ENCODE peak calls at places on chromosomes 11 and 22, in four cellular contexts. T, L, U and B are unnamed samples.

GRCh38 chr11:14644396-14645246 is 1.0 kb downstream of the PDE3B start:
- DNase-seq in T (no peak), U (peak; percentile 28), L (peak; percentile 78), B (peak; percentile 17)

GRCh38 chr22:39292561-39293074 is 26.8 kb downstream of the RPL3 start:
- DNase-seq in T (no peak), L (peak; percentile 90), U (peak; percentile 81), B (no peak)

GRCh38 chr11:48011125-48012050 is 31.0 kb downstream of the PTPRJ start:
- DNase-seq in L (no peak), T (no peak), U (no peak), B (no peak)

GRCh38 chr11:110305169-110306018 is 9.0 kb upstream of the RDX start:
- DNase-seq in L (no peak), U (no peak), T (peak; percentile 48), B (no peak)

GRCh38 chr22:28410050-28410816 is 269.4 kb downstream of the TTC28 start:
- DNase-seq in T (no peak), L (no peak), U (no peak), B (no peak)

GRCh38 chr11:13337986-13338436 is 60.4 kb downstream of the BMAL1 start:
- DNase-seq in T (no peak), U (peak; percentile 43), L (no peak), B (no peak)

GRCh38 chr22:49183826-49184216 is 643.9 kb downstream of the BRD1 start:
- DNase-seq in U (no peak), T (no peak), L (no peak), B (no peak)

GRCh38 chr11:114280696-114281095 is 15.5 kb upstream of the NNMT start:
- DNase-seq in T (no peak), U (peak; percentile 67), L (no peak), B (no peak)

DNA sequence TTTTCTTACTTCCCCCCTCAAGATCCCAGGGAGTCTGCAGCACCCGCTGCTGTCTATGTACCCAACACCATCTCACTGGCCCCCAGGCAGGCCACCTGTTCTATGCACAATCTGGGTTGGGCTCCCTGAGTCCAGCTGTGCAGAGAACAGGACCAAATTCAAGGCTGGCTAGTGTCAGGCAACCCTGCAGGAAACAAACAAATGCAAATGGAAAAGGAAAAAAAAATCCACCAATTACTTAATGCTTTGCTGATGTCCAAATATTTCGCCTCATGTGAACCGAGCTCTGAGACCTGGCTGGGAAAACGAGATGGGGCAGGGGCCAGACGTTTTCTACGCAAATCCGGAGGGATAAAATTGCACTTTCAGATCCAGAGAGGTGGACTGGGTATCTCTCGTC is 561.1 kb downstream of the MIAT start:
- DNase-seq in T (no peak), U (no peak), L (peak; percentile 68), B (no peak)
- H3K27ac ChIP-seq in T (no peak overlapping the region), U (peak overlapping the region; percentile 89), L (peak overlapping the region; percentile 37), B (no peak overlapping the region)

GRCh38 chr11:75326439-75326810 is 25.0 kb downstream of the ARRB1 start:
- DNase-seq in L (no peak), U (no peak), T (no peak), B (no peak)
- H3K27ac ChIP-seq in L (no peak overlapping the region), U (peak overlapping the region; percentile 79), T (peak overlapping the region; percentile 68), B (no peak overlapping the region)

GRCh38 chr11:66015936-66016792 is 4.4 kb downstream of the CST6 start:
- DNase-seq in T (no peak), L (no peak), U (no peak), B (no peak)
- H3K27ac ChIP-seq in T (no peak overlapping the region), L (peak overlapping the region; percentile 94), U (peak overlapping the region; percentile 48), B (no peak overlapping the region)

GRCh38 chr22:30290679-30291333 is 1.5 kb upstream of the CASTOR1 start:
- DNase-seq in U (no peak), T (peak; percentile 61), L (peak; percentile 91), B (no peak)

GRCh38 chr22:30289980-30290313 is 642 bp upstream of the CASTOR1 start:
- DNase-seq in T (no peak), L (no peak), U (no peak), B (no peak)

GRCh38 chr22:30292069-30292970 is 3.0 kb upstream of the CASTOR1 start:
- DNase-seq in U (no peak), T (no peak), L (no peak), B (no peak)

GRCh38 chr22:30290318-30290678 is 993 bp upstream of the CASTOR1 start:
- DNase-seq in U (no peak), L (no peak), T (no peak), B (no peak)

GRCh38 chr22:30291334-30291892 is 2.1 kb upstream of the CASTOR1 start:
- DNase-seq in L (no peak), U (no peak), T (no peak), B (no peak)
- H3K27ac ChIP-seq in L (peak overlapping the region; percentile 95), U (peak overlapping the region; percentile 57), T (peak overlapping the region; percentile 70), B (no peak overlapping the region)

GRCh38 chr22:17777717-17778044 is 3.4 kb upstream of the BID start:
- DNase-seq in L (no peak), U (no peak), T (no peak), B (no peak)
- H3K27ac ChIP-seq in L (peak overlapping the region; percentile 47), U (no peak overlapping the region), T (no peak overlapping the region), B (peak overlapping the region; percentile 95)

GRCh38 chr11:2185324-2186085 is 13.9 kb upstream of the TH start:
- DNase-seq in L (no peak), T (no peak), U (no peak), B (no peak)

GRCh38 chr11:2188745-2189144 is 17.1 kb upstream of the TH start:
- DNase-seq in U (no peak), T (no peak), L (no peak), B (no peak)

GRCh38 chr11:2189938-2190669 is 18.5 kb upstream of the TH start:
- DNase-seq in T (no peak), L (no peak), U (no peak), B (no peak)

GRCh38 chr11:2186669-2187266 is 15.2 kb upstream of the TH start:
- DNase-seq in T (no peak), U (peak; percentile 76), L (no peak), B (no peak)

DNA sequence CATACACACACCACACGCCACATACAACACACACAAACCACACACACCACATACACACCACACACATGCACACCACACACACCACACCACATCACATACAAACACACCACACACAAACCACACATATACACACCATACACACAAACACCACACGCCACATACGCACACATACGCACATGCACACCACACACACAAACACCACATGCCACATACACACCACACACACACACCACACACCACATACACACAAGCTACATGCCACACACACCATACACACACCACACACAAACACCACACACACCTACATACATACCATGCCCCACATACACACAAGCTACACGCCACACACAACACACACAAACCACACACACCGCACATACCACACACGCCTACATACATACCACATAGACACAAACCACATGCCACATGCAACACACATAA is 15.7 kb upstream of the TH start:
- DNase-seq in L (no peak), T (no peak), U (no peak), B (no peak)
- H3K27ac ChIP-seq in L (no peak overlapping the region), T (no peak overlapping the region), U (no peak overlapping the region), B (no peak overlapping the region)

DNA sequence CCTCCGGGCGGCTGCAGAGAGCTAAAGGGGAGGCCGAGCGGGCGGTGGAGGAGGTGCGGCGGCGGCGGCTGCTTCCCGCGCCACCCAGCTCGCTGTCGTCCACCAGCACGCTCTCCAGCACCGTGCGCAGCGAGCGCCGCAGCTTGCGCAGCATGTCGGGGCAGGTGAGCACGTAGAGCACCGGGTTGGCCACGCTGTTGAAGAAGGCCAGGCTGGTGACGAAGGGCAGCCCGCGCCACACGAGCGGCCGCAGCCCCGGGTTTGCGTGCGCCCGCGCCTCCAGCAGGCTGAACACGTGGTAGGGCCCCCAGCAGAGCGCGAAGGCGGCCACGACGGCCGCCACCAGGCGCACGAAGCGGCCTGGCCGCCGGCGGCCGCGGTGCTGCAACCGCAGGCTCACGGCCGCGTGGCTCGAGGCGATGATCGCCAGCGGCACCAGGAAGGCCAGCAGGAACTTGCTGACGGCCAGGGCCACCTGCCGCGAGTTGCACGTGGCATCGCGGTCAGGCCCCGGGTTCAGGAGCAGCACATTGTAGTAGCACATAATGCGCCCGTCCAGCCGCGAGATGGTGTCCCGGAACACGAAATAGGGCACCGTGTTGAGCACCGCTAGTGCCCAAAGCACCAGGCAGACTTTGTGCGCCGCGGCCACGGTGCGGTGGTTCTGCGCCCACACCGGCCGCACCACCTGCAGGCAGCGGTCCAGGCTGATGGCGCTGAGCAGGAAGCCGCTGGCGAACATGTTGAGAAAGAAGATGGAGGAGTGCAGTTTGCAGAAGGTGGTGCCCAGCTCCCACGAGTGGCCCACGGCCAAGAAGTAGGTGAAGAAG is 2.9 kb downstream of the PTGDR2 start:
- DNase-seq in U (no peak), T (no peak), L (no peak), B (no peak)
- H3K27ac ChIP-seq in U (no peak overlapping the region), T (no peak overlapping the region), L (no peak overlapping the region), B (no peak overlapping the region)

GRCh38 chr22:20088263-20088648 is 8.2 kb downstream of the DGCR8 start:
- DNase-seq in U (no peak), T (no peak), L (no peak), B (no peak)

GRCh38 chr22:20087319-20088262 is 7.5 kb downstream of the DGCR8 start:
- DNase-seq in L (no peak), U (no peak), T (no peak), B (no peak)

GRCh38 chr22:20089977-20090729 is 10.1 kb downstream of the DGCR8 start:
- DNase-seq in L (no peak), U (no peak), T (no peak), B (no peak)

GRCh38 chr22:20090730-20091240 is 10.7 kb downstream of the DGCR8 start:
- DNase-seq in T (no peak), L (no peak), U (no peak), B (no peak)

GRCh38 chr22:20089226-20089976 is 9.4 kb downstream of the DGCR8 start:
- DNase-seq in L (no peak), U (no peak), T (no peak), B (no peak)
- H3K27ac ChIP-seq in L (no peak overlapping the region), U (no peak overlapping the region), T (no peak overlapping the region), B (no peak overlapping the region)

DNA sequence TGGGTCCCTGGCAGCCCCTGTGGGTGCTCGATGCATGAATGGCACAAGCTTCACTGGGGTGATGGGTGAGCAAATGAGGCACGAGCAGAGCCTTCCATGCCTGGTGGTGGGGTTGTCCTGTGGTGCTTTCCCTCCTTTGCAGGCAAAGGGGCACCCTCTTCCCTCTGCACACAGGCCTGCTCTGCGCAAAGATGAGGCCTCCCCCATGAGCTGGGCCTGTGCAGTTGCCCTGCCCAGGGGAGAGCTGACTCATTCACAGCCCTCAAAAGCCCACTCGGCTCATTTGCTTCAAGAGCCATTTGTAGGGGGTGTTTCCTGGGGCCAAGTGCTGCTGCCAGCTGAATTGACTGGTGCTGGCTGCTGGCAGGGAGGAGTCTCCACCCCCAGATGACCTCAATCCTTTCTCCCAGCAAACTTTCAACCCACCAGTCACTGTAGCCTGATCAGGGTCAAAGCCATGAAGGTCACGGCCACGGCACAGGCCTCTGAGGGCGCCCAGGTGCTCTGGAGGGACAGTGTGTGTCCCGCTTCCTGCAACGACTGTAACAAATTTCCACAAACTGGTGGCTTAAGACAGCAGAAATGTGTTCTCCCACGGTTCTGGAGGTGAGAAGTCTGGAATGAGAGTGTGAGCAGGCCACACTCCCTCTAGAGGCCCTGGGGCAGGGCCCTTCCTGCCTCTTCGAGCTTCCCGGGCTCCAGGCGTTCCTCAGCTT is 48.8 kb upstream of the ANO1 start:
- DNase-seq in U (no peak), T (no peak), L (peak; percentile 68), B (no peak)
- H3K27ac ChIP-seq in U (no peak overlapping the region), T (no peak overlapping the region), L (no peak overlapping the region), B (no peak overlapping the region)